ENCODE peak calls at places on chromosome 4, in seven cellular contexts. W, U, B, R, Y, T and I are unnamed samples.

GRCh38 chr4:3231431-3231980 is 17.5 kb upstream of the MSANTD1 start:
- DNase-seq in W (no peak), U (peak), B (no peak), R (no peak), Y (no peak), T (no peak), I (no peak)

GRCh38 chr4:4693258-4693657 is 151.4 kb upstream of the STX18 start:
- DNase-seq in W (no peak), U (no peak), B (no peak), R (no peak), Y (no peak), T (no peak), I (no peak)

GRCh38 chr4:153211986-153212720 is 7.9 kb downstream of the TRIM2 start:
- DNase-seq in W (no peak), U (no peak), B (no peak), R (no peak), Y (no peak), T (no peak), I (no peak)

GRCh38 chr4:137892134-137892533 is 350.0 kb downstream of the SLC7A11 start:
- DNase-seq in W (no peak), U (no peak), B (no peak), R (no peak), Y (no peak), T (no peak), I (peak)

GRCh38 chr4:165364452-165365080 is 14.2 kb upstream of the CPE start:
- DNase-seq in W (no peak), U (no peak), B (no peak), R (no peak), Y (no peak), T (no peak), I (peak)

GRCh38 chr4:8267077-8267476 is 2.5 kb upstream of the HTRA3 start:
- DNase-seq in W (peak), U (peak), B (peak), R (peak), Y (peak), T (no peak), I (peak)

GRCh38 chr4:171846232-171846631 is 33.0 kb downstream of the GALNTL6 start:
- DNase-seq in W (no peak), U (no peak), B (no peak), R (peak), Y (peak), T (no peak), I (peak)

GRCh38 chr4:61254406-61254805 is 54.3 kb downstream of the ADGRL3 start:
- DNase-seq in W (no peak), U (no peak), B (no peak), R (no peak), Y (no peak), T (no peak), I (no peak)

GRCh38 chr4:2362286-2363055 is 56.0 kb downstream of the ZFYVE28 start:
- DNase-seq in W (no peak), U (no peak), B (peak), R (no peak), Y (no peak), T (no peak), I (no peak)

GRCh38 chr4:123298798-123299197 is 97.8 kb upstream of the SPRY1 start:
- DNase-seq in W (no peak), U (no peak), B (no peak), R (no peak), Y (no peak), T (no peak), I (no peak)

GRCh38 chr4:54717694-54718093 is 59.9 kb downstream of the KIT start:
- DNase-seq in W (no peak), U (no peak), B (no peak), R (no peak), Y (no peak), T (no peak), I (no peak)

GRCh38 chr4:81664079-81664478 is 192.4 kb upstream of the RASGEF1B start:
- DNase-seq in W (no peak), U (no peak), B (no peak), R (no peak), Y (no peak), T (no peak), I (no peak)

GRCh38 chr4:99856166-99856565 is 38.1 kb downstream of the LAMTOR3 start:
- DNase-seq in W (no peak), U (no peak), B (no peak), R (no peak), Y (no peak), T (no peak), I (peak)

GRCh38 chr4:13248621-13249298 is 235.4 kb downstream of the RAB28 start:
- DNase-seq in W (no peak), U (no peak), B (no peak), R (no peak), Y (no peak), T (no peak), I (peak)

GRCh38 chr4:152778656-152779512 is 646 bp downstream of the TIGD4 start:
- DNase-seq in W (peak), U (peak), B (no peak), R (peak), Y (peak), T (no peak), I (no peak)